ENCODE peak calls at places on chromosomes 16 and 17, in six cellular contexts. D is K562; Y is body of pancreas; V is lower leg skin; C is naive thymus-derived CD4-positive, alpha-beta T cell; U is mesendoderm. A is an unnamed sample.

GRCh38 chr16:22386976-22387375 is 12.6 kb upstream of the CDR2 start:
- DNase-seq in D (no peak), Y (no peak), V (no peak), C (no peak), U (no peak), A (no peak)

GRCh38 chr16:57871457-57871856 is 69.2 kb upstream of the KIFC3 start:
- DNase-seq in D (no peak), Y (no peak), V (no peak), C (no peak), U (no peak), A (no peak)

GRCh38 chr17:8122391-8122922 is 1.4 kb downstream of the HES7 start:
- DNase-seq in D (no peak), Y (peak; percentile 19), V (no peak), C (no peak), U (peak; percentile 42), A (no peak)

GRCh38 chr16:51154271-51155171 is 3.5 kb upstream of the SALL1 start:
- DNase-seq in D (no peak), Y (no peak), V (no peak), C (no peak), U (peak; percentile 74), A (no peak)

GRCh38 chr17:77696151-77696719 is 262.3 kb upstream of the TNRC6C start:
- DNase-seq in D (no peak), Y (no peak), V (no peak), C (no peak), U (peak; percentile 27), A (no peak)

GRCh38 chr16:11586856-11587642 is at the start of gene LITAF:
- DNase-seq in D (peak; percentile 57), Y (peak; percentile 61), V (no peak), C (peak; percentile 56), U (peak; percentile 65), A (peak; percentile 57)

GRCh38 chr16:18800674-18801196 is 614 bp downstream of the ARL6IP1 start:
- DNase-seq in D (peak; percentile 49), Y (no peak), V (no peak), C (no peak), U (peak; percentile 44), A (no peak)

GRCh38 chr17:2943971-2944370 is 119.4 kb downstream of the OR1D5 start:
- DNase-seq in D (no peak), Y (no peak), V (no peak), C (peak; percentile 37), U (no peak), A (no peak)

GRCh38 chr16:28107232-28107631 is 43.7 kb upstream of the GSG1L start:
- DNase-seq in D (no peak), Y (no peak), V (no peak), C (no peak), U (no peak), A (no peak)

GRCh38 chr17:47801176-47801765 is 20.3 kb downstream of the OSBPL7 start:
- DNase-seq in D (no peak), Y (no peak), V (no peak), C (no peak), U (no peak), A (no peak)

GRCh38 chr17:50101346-50102163 is 6.4 kb downstream of the PDK2 start:
- DNase-seq in D (peak; percentile 72), Y (peak; percentile 27), V (no peak), C (no peak), U (peak; percentile 66), A (no peak)

GRCh38 chr17:15908378-15908777 is 36.6 kb upstream of the ADORA2B start:
- DNase-seq in D (no peak), Y (no peak), V (no peak), C (no peak), U (no peak), A (no peak)

GRCh38 chr17:17693253-17693954 is 12.1 kb downstream of the RAI1 start:
- DNase-seq in D (no peak), Y (peak; percentile 71), V (no peak), C (peak; percentile 21), U (peak; percentile 82), A (peak; percentile 67)

GRCh38 chr17:67376509-67376891 is 581 bp upstream of the PITPNC1 start:
- DNase-seq in D (no peak), Y (peak; percentile 43), V (no peak), C (peak; percentile 48), U (no peak), A (no peak)

GRCh38 chr16:67846320-67847063 is at the start of gene NUTF2:
- DNase-seq in D (peak; percentile 96), Y (peak; percentile 97), V (peak; percentile 95), C (peak; percentile 96), U (peak; percentile 99), A (peak; percentile 97)

GRCh38 chr16:53921042-53921441 is 217.1 kb downstream of the FTO start:
- DNase-seq in D (no peak), Y (no peak), V (no peak), C (no peak), U (no peak), A (no peak)

GRCh38 chr17:8117980-8118768 is at the start of gene ALOXE3:
- DNase-seq in D (peak; percentile 31), Y (no peak), V (peak; percentile 71), C (peak; percentile 16), U (peak; percentile 74), A (no peak)

GRCh38 chr17:77445908-77446535 is 305.3 kb downstream of the SEC14L1 start:
- DNase-seq in D (peak; percentile 60), Y (no peak), V (no peak), C (peak; percentile 76), U (no peak), A (no peak)

GRCh38 chr17:34652001-34652400 is 72.6 kb downstream of the TMEM132E start:
- DNase-seq in D (no peak), Y (no peak), V (no peak), C (no peak), U (peak; percentile 75), A (no peak)

GRCh38 chr17:34654276-34654675 is 74.9 kb downstream of the TMEM132E start:
- DNase-seq in D (no peak), Y (no peak), V (no peak), C (no peak), U (peak; percentile 11), A (no peak)

GRCh38 chr17:34656801-34657200 is 77.4 kb downstream of the TMEM132E start:
- DNase-seq in D (no peak), Y (no peak), V (no peak), C (no peak), U (no peak), A (no peak)

GRCh38 chr17:34651267-34651955 is 72.0 kb downstream of the TMEM132E start:
- DNase-seq in D (no peak), Y (no peak), V (no peak), C (no peak), U (no peak), A (no peak)

GRCh38 chr17:34654871-34655270 is 75.5 kb downstream of the TMEM132E start:
- DNase-seq in D (no peak), Y (no peak), V (no peak), C (no peak), U (no peak), A (no peak)
- H3K4me3 ChIP-seq in D (no peak overlapping the region), Y (no peak overlapping the region), V (no peak overlapping the region), C (no peak overlapping the region), U (no peak overlapping the region), A (no peak overlapping the region)

GRCh38 chr17:63675607-63676539 is 24.1 kb downstream of the LIMD2 start:
- DNase-seq in D (peak; percentile 80), Y (peak; percentile 90), V (peak; percentile 57), C (no peak), U (peak; percentile 83), A (peak; percentile 89)
- H3K4me3 ChIP-seq in D (peak overlapping the region; percentile 3), Y (no peak overlapping the region), V (no peak overlapping the region), C (no peak overlapping the region), U (no peak overlapping the region), A (no peak overlapping the region)

GRCh38 chr17:78882546-78883089 is 20.4 kb downstream of the CEP295NL start:
- DNase-seq in D (no peak), Y (no peak), V (no peak), C (no peak), U (peak; percentile 30), A (peak; percentile 46)
- H3K4me3 ChIP-seq in D (no peak overlapping the region), Y (no peak overlapping the region), V (no peak overlapping the region), C (no peak overlapping the region), U (no peak overlapping the region), A (no peak overlapping the region)

DNA sequence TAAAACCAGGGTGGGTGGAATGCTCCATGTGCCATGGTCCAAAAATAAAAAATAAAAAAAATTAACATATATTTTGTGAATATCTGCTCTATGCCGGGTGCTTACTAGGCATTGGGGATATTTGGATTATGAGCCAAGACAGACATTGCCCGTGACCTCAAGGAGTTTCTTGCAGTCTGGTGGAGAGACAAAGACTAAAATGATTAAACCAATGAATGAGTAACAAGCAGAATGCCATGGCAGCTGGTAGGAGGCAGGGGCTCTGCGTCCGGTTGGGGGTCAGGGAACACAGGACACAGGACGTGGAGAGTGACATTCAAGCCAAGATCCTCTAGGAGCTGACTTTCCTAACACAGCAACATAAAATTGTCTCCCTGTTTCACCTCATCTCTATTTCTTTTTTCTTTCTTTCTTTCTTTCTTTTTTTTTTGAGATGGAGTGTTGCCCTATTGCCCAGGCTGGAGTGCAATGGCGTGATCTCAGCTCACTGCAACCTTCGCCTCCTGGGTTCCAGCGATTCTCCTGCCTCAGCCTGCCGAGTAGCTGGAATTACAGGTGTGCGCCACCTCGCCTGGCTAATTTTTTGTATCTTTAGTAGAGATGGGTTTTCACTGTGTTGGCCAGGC is 35.5 kb downstream of the RGS9 start:
- DNase-seq in D (no peak), Y (no peak), V (no peak), C (no peak), U (no peak), A (no peak)
- H3K4me3 ChIP-seq in D (no peak overlapping the region), Y (no peak overlapping the region), V (no peak overlapping the region), C (no peak overlapping the region), U (no peak overlapping the region), A (no peak overlapping the region)

DNA sequence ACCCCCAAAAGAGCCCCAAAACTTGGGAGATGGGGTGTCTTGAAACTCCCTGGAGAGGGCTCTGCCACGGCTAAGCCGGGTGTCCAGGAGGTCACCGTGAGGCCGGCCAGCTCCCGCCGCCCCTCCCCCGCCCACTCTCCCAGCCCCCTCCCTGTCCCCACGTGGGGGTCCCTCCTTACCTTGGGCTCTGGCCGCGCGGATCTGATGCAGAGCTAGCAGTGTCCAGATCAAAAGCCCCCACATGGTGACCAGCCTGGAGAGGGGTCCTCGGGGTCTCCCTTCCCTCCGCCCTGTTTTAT is 450 bp downstream of the SDK2 start:
- DNase-seq in D (no peak), Y (no peak), V (no peak), C (no peak), U (no peak), A (no peak)
- H3K4me3 ChIP-seq in D (no peak overlapping the region), Y (no peak overlapping the region), V (peak overlapping the region; percentile 21), C (peak overlapping the region; percentile 47), U (peak overlapping the region; percentile 78), A (peak overlapping the region; percentile 3)

DNA sequence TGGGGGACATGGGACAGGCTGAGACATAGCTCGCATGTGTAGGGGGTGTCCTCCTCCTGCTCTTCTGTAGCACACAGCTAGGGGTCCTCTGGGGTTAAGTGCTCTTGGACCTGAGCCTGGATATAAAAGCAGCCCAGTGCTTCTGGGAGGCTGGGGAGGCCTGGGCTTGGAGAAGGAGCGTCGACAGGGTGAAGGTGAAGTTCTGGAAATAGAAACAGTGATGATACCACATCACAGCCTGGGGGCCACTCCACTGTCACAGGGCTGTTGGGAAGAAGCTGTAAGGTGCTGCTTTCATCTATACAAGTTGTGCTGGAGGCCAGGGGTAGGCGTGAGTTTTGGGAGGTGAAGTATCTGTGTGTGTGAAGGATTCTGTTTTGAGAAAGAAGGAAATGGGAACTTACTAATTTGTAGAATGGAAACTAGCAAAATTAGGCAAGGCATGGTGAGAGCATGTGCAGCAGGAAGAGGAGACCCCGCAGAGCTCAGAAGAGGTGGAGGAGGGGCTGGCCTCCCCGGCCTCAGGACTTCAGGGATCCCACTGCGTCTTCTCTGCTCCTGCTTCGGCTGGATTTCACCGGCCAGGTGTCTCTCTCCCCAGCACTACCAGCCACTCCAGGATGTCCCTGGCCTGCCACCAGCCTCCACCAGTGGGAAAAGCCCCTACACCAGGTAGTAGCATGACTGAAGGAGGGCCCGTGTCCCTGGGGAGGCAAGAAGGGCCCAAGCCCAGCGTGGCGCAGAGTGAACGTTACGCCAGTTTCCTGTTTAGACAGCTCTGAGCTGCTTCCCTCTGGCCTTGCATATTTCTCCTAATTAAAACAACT is 19.4 kb downstream of the PLCG2 start:
- DNase-seq in D (no peak), Y (no peak), V (no peak), C (no peak), U (no peak), A (no peak)
- H3K4me3 ChIP-seq in D (no peak overlapping the region), Y (no peak overlapping the region), V (no peak overlapping the region), C (no peak overlapping the region), U (no peak overlapping the region), A (no peak overlapping the region)